ENCODE peak calls at places on chromosomes 12 and 14, in seven cellular contexts. D is progenitor cell of endocrine pancreas, E is GM06990, U is H4, A is sciatic nerve, K is AG09319, N is iPS-NIHi11. S is an unnamed sample.

GRCh38 chr14:63854330-63854729 is 1.5 kb downstream of the SYNE2 start:
- DNase-seq in D (no peak), E (no peak), U (no peak), A (no peak), K (no peak), N (no peak), S (no peak)

GRCh38 chr12:43407816-43408645 is 144.0 kb downstream of the ADAMTS20 start:
- DNase-seq in D (no peak), E (peak; percentile 18), U (no peak), A (no peak), K (no peak), N (no peak), S (no peak)

GRCh38 chr14:66361013-66361412 is 125.2 kb upstream of the CCDC196 start:
- DNase-seq in D (no peak), E (no peak), U (no peak), A (no peak), K (no peak), N (no peak), S (no peak)

GRCh38 chr14:21572604-21573003 is 7.3 kb downstream of the OR10G3 start:
- DNase-seq in D (no peak), E (no peak), U (no peak), A (no peak), K (no peak), N (no peak), S (no peak)

GRCh38 chr12:112116232-112117060 is 7.9 kb upstream of the NAA25 start:
- DNase-seq in D (peak; percentile 34), E (peak; percentile 15), U (peak; percentile 30), A (peak; percentile 77), K (no peak), N (peak; percentile 71), S (peak; percentile 68)

GRCh38 chr12:28218875-28219274 is 28.6 kb downstream of the CCDC91 start:
- DNase-seq in D (no peak), E (no peak), U (no peak), A (no peak), K (no peak), N (no peak), S (no peak)

GRCh38 chr12:83168756-83169155 is 482.1 kb downstream of the TMTC2 start:
- DNase-seq in D (no peak), E (no peak), U (no peak), A (no peak), K (no peak), N (no peak), S (no peak)

GRCh38 chr14:102280376-102280962 is 24.5 kb downstream of the MOK start:
- DNase-seq in D (no peak), E (no peak), U (peak; percentile 67), A (no peak), K (peak; percentile 78), N (no peak), S (no peak)

GRCh38 chr14:103731916-103732867 is 16.6 kb downstream of the ZFYVE21 start:
- DNase-seq in D (no peak), E (no peak), U (no peak), A (no peak), K (no peak), N (no peak), S (no peak)

GRCh38 chr12:55019784-55020183 is at the start of gene NEUROD4:
- DNase-seq in D (peak; percentile 75), E (no peak), U (peak; percentile 72), A (peak; percentile 57), K (peak; percentile 5), N (peak; percentile 93), S (no peak)

GRCh38 chr14:55352201-55352600 is 59.4 kb downstream of the ATG14 start:
- DNase-seq in D (no peak), E (no peak), U (no peak), A (no peak), K (no peak), N (no peak), S (no peak)

GRCh38 chr14:32075636-32076277 is 1.3 kb upstream of the ARHGAP5 start:
- DNase-seq in D (peak; percentile 31), E (no peak), U (peak; percentile 3), A (peak; percentile 77), K (no peak), N (peak; percentile 39), S (no peak)

GRCh38 chr12:48183876-48184548 is 568 bp downstream of the CCDC184 start:
- DNase-seq in D (no peak), E (no peak), U (no peak), A (peak; percentile 62), K (no peak), N (no peak), S (no peak)

GRCh38 chr12:30286345-30286926 is 409.2 kb downstream of the IPO8 start:
- DNase-seq in D (no peak), E (no peak), U (peak; percentile 8), A (no peak), K (no peak), N (peak; percentile 43), S (no peak)